ENCODE peak calls at places on chromosomes 7 and 10, in five cellular contexts. X is SK-N-SH, Y is HCT116, R is GM12878, A is HepG2. U is an unnamed sample.
A peak's percentile ranks its signal among the peaks of the same experiment; 100 is the strongest.

GRCh38 chr10:31586708-31587107 is 267.7 kb downstream of the ZEB1 start:
- DNase-seq in X (no peak), Y (no peak), R (no peak), A (no peak), U (no peak)

GRCh38 chr10:43145313-43145712 is 7.1 kb downstream of the CSGALNACT2 start:
- DNase-seq in X (no peak), Y (no peak), R (no peak), A (no peak), U (no peak)

GRCh38 chr7:17022915-17023314 is 141.1 kb upstream of the AGR3 start:
- DNase-seq in X (no peak), Y (no peak), R (no peak), A (no peak), U (no peak)

GRCh38 chr7:132455306-132455705 is 121.0 kb downstream of the PLXNA4 start:
- DNase-seq in X (no peak), Y (no peak), R (no peak), A (no peak), U (no peak)

GRCh38 chr7:105698531-105698930 is 117.2 kb upstream of the EFCAB10 start:
- DNase-seq in X (no peak), Y (no peak), R (no peak), A (no peak), U (no peak)

GRCh38 chr10:78479467-78479866 is 445.8 kb downstream of the RPS24 start:
- DNase-seq in X (no peak), Y (no peak), R (no peak), A (no peak), U (no peak)

GRCh38 chr10:124007102-124007772 is 86.2 kb downstream of the CHST15 start:
- DNase-seq in X (no peak), Y (no peak), R (no peak), A (no peak), U (no peak)

GRCh38 chr10:67612577-67613537 is 83.1 kb downstream of the CTNNA3 start:
- DNase-seq in X (no peak), Y (no peak), R (peak; percentile 59), A (no peak), U (no peak)

GRCh38 chr7:68699090-68699711 is 899.1 kb upstream of the AUTS2 start:
- DNase-seq in X (no peak), Y (no peak), R (no peak), A (no peak), U (no peak)

GRCh38 chr10:128050117-128050516 is 76.1 kb downstream of the MKI67 start:
- DNase-seq in X (no peak), Y (no peak), R (no peak), A (no peak), U (no peak)

GRCh38 chr10:128047991-128048826 is 78.0 kb downstream of the MKI67 start:
- DNase-seq in X (no peak), Y (no peak), R (no peak), A (peak; percentile 45), U (no peak)

GRCh38 chr10:128050937-128051336 is 75.3 kb downstream of the MKI67 start:
- DNase-seq in X (no peak), Y (no peak), R (no peak), A (no peak), U (no peak)

GRCh38 chr10:128047337-128047736 is 78.9 kb downstream of the MKI67 start:
- DNase-seq in X (no peak), Y (peak; percentile 88), R (peak; percentile 63), A (no peak), U (peak; percentile 91)

DNA sequence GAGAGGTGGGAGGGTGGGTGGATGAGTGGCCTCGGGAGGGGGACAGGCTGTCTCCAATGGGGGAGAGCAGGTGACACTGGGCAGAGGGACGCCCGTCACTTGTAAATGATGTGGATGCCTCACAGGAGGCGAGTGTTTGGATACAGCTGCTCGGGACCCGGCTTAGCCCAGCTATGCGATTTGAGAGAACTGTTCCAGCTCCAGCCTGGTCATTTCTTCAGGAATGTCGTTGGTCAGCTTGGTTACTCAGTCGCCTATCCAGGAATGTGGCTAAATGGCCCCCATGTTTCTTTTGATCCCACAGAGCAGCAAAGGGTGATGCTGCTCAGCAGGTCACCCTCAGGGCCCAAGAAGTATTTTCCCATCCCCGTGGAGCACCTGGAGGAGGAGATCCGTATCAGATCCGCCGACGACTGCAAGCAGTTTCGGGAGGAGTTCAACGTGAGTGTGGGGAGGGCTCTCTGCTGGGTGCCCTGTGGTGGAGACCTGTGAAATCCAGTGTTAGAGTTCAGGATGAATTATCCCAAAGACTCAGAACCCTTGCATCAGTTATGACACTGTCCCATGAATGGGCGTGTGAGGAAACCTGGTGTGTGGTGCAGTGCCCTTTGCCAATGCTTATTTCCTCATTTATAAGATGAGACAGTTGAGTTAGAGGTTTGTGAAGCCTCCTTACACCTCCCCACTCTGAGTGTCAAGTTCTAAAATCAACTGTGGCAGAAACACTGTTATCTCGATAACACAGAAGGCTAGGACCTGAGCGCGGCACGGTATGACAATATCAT is 76.8 kb downstream of the MKI67 start:
- DNase-seq in X (no peak), Y (no peak), R (no peak), A (no peak), U (no peak)
- TF ChIP-seq JUND in X (no peak), Y (no peak), R (no peak), A (no peak), U (no peak)

GRCh38 chr7:144848078-144848477 is 12.2 kb upstream of the TPK1 start:
- DNase-seq in X (no peak), Y (no peak), R (no peak), A (no peak), U (no peak)
- TF ChIP-seq JUND in X (no peak), Y (no peak), R (no peak), A (no peak), U (no peak)

GRCh38 chr7:107931740-107932515 is 40.9 kb downstream of the DLD start:
- DNase-seq in X (peak; percentile 55), Y (no peak), R (no peak), A (no peak), U (no peak)
- TF ChIP-seq JUND in X (peak; percentile 35), Y (no peak), R (no peak), A (no peak), U (no peak)

DNA sequence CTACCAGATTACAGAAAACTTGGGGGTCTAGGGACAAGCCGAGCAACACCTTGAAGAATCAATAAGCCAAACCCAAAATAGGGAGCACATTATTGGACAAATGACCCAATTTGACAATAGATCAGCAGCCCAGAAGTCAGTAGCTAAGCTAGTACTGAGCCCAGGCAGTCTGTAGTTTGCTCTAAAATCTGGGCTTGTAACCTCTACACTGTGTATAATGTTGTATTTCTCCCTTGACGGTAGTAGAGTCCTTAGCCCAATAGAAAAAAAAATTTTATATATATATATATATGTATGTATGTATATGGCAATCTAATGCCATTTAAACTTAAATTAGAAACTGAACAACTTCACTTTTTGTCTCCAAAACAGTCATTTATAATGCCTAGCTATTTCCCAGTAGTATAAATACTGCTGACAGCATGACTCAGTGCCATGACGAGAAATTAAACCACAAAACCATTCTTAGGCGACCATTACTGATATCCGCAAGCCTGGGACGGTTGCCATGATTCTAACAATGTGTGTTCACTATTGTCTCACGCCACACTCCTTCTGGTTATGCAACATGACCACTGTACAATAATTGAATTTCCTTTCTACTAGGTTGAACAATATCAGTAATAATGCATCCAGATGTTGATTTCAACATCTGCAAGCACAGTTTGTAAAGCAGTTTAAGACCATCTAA is 110.5 kb downstream of the IPMK start:
- DNase-seq in X (no peak), Y (no peak), R (no peak), A (no peak), U (no peak)
- TF ChIP-seq JUND in X (peak; percentile 91), Y (no peak), R (no peak), A (no peak), U (no peak)

GRCh38 chr10:66183028-66183427 is 742.8 kb upstream of the LRRTM3 start:
- DNase-seq in X (no peak), Y (no peak), R (no peak), A (no peak), U (no peak)
- TF ChIP-seq JUND in X (no peak), Y (no peak), R (no peak), A (no peak), U (no peak)

GRCh38 chr10:101323495-101323894 is 30.5 kb upstream of the BTRC start:
- DNase-seq in X (no peak), Y (no peak), R (no peak), A (no peak), U (no peak)
- TF ChIP-seq JUND in X (no peak), Y (no peak), R (no peak), A (no peak), U (no peak)

GRCh38 chr10:47340613-47341170 is 7.5 kb upstream of the RBP3 start:
- DNase-seq in X (peak; percentile 83), Y (peak; percentile 48), R (peak; percentile 9), A (peak; percentile 47), U (peak; percentile 63)
- TF ChIP-seq JUND in X (no peak), Y (no peak), R (no peak), A (no peak), U (no peak)

DNA sequence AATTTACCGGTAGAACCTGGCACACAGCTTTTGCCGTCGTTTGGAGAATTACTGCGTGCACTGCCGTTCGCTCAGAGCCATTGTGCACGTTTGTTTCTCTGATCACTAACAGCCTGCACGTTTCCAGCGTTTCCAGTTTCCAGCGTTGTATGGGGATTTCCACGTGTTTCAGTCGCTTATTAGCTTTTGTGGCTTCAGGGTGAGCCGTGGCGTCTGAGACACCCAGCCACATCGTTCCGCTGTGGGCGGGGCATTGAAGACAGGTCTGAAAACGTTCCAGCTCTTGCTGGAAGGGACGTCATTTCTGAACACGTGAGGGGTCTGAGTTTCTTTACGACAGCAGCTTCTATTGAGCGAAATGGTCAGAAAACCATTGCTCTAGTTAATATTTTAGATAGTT is 164.8 kb downstream of the DNAJB6 start:
- DNase-seq in X (no peak), Y (no peak), R (no peak), A (no peak), U (no peak)
- TF ChIP-seq JUND in X (no peak), Y (no peak), R (no peak), A (no peak), U (no peak)

GRCh38 chr10:89118091-89118490 is 89.0 kb downstream of the CH25H start:
- DNase-seq in X (no peak), Y (peak; percentile 47), R (no peak), A (no peak), U (no peak)

GRCh38 chr10:89114846-89115625 is 92.1 kb downstream of the CH25H start:
- DNase-seq in X (no peak), Y (no peak), R (no peak), A (no peak), U (no peak)

GRCh38 chr10:89120931-89121907 is 85.9 kb downstream of the CH25H start:
- DNase-seq in X (no peak), Y (no peak), R (no peak), A (no peak), U (no peak)

GRCh38 chr10:89119651-89120050 is 87.5 kb downstream of the CH25H start:
- DNase-seq in X (no peak), Y (no peak), R (no peak), A (no peak), U (no peak)

DNA sequence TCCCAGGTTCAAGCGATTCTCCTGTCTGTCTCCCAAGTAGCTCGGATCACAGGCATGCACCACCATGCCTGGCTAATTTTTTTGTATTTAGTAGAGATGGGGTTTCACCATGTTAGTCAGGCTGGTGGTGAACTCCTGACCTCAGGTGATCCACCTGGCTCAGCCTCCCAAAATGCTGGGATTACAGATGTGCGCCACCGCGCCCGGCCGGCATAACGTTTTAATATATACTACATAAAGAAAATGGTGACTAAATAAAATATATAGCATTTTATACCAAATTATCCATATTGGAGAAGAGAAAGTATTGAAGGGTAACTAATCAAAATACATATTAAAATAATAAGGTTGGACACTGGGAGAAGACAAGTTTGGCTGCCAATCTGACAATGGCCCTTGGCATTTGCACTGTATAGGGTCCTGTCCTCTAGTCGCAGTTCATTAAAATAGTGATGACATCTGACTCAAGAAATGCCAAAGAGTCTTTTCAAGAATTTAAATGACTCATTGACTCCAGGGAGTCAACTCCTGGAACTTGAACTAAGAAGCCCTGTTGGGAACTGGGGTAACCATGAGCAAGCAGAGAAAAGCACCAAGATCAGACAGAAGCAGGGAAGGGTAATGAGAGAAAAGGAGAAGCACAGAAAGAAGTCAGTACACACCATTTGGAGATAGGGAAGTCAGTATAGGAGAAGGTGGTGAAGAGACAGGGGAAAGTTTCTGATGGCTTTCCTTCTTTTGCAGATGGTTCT is 91.1 kb downstream of the CH25H start:
- DNase-seq in X (no peak), Y (peak; percentile 40), R (no peak), A (no peak), U (no peak)
- TF ChIP-seq JUND in X (no peak), Y (peak; percentile 48), R (no peak), A (no peak), U (no peak)